ENCODE peak calls at places on chromosome 21, in five cellular contexts. M is stomach, V is suprapubic skin, H is H1, T is HCT116. G is an unnamed sample.

GRCh38 chr21:27734146-27734545 is 767.3 kb upstream of the ADAMTS5 start:
- DNase-seq in M (no peak), V (no peak), H (no peak), T (no peak), G (no peak)

GRCh38 chr21:27371688-27372331 is 404.9 kb upstream of the ADAMTS5 start:
- DNase-seq in M (no peak), V (no peak), H (no peak), T (no peak), G (no peak)

GRCh38 chr21:33897739-33898138 is 17.9 kb downstream of the ATP5PO start:
- DNase-seq in M (no peak), V (no peak), H (no peak), T (no peak), G (no peak)

GRCh38 chr21:30340714-30341573 is 3.5 kb upstream of the KRTAP27-1 start:
- DNase-seq in M (peak), V (no peak), H (no peak), T (peak), G (no peak)

GRCh38 chr21:17726047-17726446 is 93.1 kb downstream of the C21orf91 start:
- DNase-seq in M (no peak), V (no peak), H (no peak), T (peak), G (no peak)

GRCh38 chr21:39705849-39706248 is 39.1 kb upstream of the IGSF5 start:
- DNase-seq in M (no peak), V (no peak), H (no peak), T (no peak), G (no peak)

GRCh38 chr21:42703173-42703908 is 49.9 kb downstream of the PDE9A start:
- DNase-seq in M (no peak), V (no peak), H (no peak), T (no peak), G (peak)

GRCh38 chr21:32366191-32366590 is 26.6 kb downstream of the URB1 start:
- DNase-seq in M (no peak), V (no peak), H (no peak), T (no peak), G (no peak)

GRCh38 chr21:43812139-43812821 is 22.9 kb downstream of the RRP1 start:
- DNase-seq in M (peak), V (no peak), H (no peak), T (no peak), G (no peak)

GRCh38 chr21:42523211-42523610 is 9.6 kb downstream of the SLC37A1 start:
- DNase-seq in M (no peak), V (peak), H (no peak), T (no peak), G (peak)

GRCh38 chr21:43321111-43321510 is 105.8 kb downstream of the SIK1 start:
- DNase-seq in M (no peak), V (no peak), H (no peak), T (no peak), G (no peak)

GRCh38 chr21:15363921-15364320 is 299.1 kb upstream of the NRIP1 start:
- DNase-seq in M (no peak), V (no peak), H (no peak), T (no peak), G (no peak)

GRCh38 chr21:43300496-43301423 is 126.2 kb downstream of the SIK1 start:
- DNase-seq in M (no peak), V (no peak), H (no peak), T (no peak), G (no peak)

GRCh38 chr21:38669186-38669585 is 136.5 kb upstream of the ETS2 start:
- DNase-seq in M (no peak), V (no peak), H (no peak), T (no peak), G (no peak)

GRCh38 chr21:43811262-43812105 is 22.1 kb downstream of the RRP1 start:
- DNase-seq in M (no peak), V (no peak), H (no peak), T (no peak), G (no peak)

GRCh38 chr21:31334648-31335121 is 9.4 kb downstream of the TIAM1 start:
- DNase-seq in M (peak), V (no peak), H (no peak), T (no peak), G (no peak)

GRCh38 chr21:43311303-43311817 is 115.6 kb downstream of the SIK1 start:
- DNase-seq in M (peak), V (no peak), H (no peak), T (no peak), G (no peak)

GRCh38 chr21:31500071-31500470 is 156.0 kb upstream of the TIAM1 start:
- DNase-seq in M (no peak), V (no peak), H (no peak), T (no peak), G (no peak)

GRCh38 chr21:32193066-32193465 is 85.8 kb downstream of the MIS18A start:
- DNase-seq in M (no peak), V (peak), H (no peak), T (no peak), G (no peak)

GRCh38 chr21:22200378-22201092 is 1202.3 kb downstream of the NCAM2 start:
- DNase-seq in M (no peak), V (no peak), H (no peak), T (no peak), G (no peak)

GRCh38 chr21:38989745-38990423 is 184.2 kb downstream of the ETS2 start:
- DNase-seq in M (peak), V (no peak), H (no peak), T (no peak), G (peak)

GRCh38 chr21:35212393-35213127 is 163.5 kb upstream of the RUNX1 start:
- DNase-seq in M (no peak), V (no peak), H (no peak), T (no peak), G (no peak)

GRCh38 chr21:42532466-42533181 is 19.0 kb downstream of the SLC37A1 start:
- DNase-seq in M (peak), V (peak), H (no peak), T (no peak), G (peak)

GRCh38 chr21:34667761-34668160 is 1.0 kb upstream of the CLIC6 start:
- DNase-seq in M (no peak), V (no peak), H (no peak), T (no peak), G (no peak)

GRCh38 chr21:32364387-32364786 is 28.4 kb downstream of the URB1 start:
- DNase-seq in M (peak), V (no peak), H (no peak), T (no peak), G (no peak)

GRCh38 chr21:14737922-14738321 is 191.8 kb upstream of the SAMSN1 start:
- DNase-seq in M (peak), V (no peak), H (no peak), T (peak), G (no peak)

GRCh38 chr21:27240901-27241300 is 274.0 kb upstream of the ADAMTS5 start:
- DNase-seq in M (no peak), V (no peak), H (no peak), T (no peak), G (no peak)

GRCh38 chr21:35223480-35224156 is 174.5 kb upstream of the RUNX1 start:
- DNase-seq in M (no peak), V (no peak), H (no peak), T (no peak), G (no peak)

GRCh38 chr21:31261759-31262158 is 82.3 kb downstream of the TIAM1 start:
- DNase-seq in M (no peak), V (no peak), H (no peak), T (no peak), G (no peak)

GRCh38 chr21:21230672-21231071 is 232.5 kb downstream of the NCAM2 start:
- DNase-seq in M (no peak), V (no peak), H (no peak), T (no peak), G (no peak)

GRCh38 chr21:34086887-34087306 is 13.5 kb downstream of the MRPS6 start:
- DNase-seq in M (no peak), V (no peak), H (no peak), T (no peak), G (no peak)

GRCh38 chr21:42839271-42840231 is 39.8 kb downstream of the WDR4 start:
- DNase-seq in M (peak), V (peak), H (no peak), T (no peak), G (no peak)

GRCh38 chr21:15063081-15063820 is 1.5 kb downstream of the NRIP1 start:
- DNase-seq in M (no peak), V (no peak), H (no peak), T (no peak), G (no peak)

GRCh38 chr21:32772281-32773047 is 909 bp upstream of the PAXBP1 start:
- DNase-seq in M (peak), V (no peak), H (no peak), T (no peak), G (no peak)

GRCh38 chr21:34022557-34023335 is 50.6 kb upstream of the MRPS6 start:
- DNase-seq in M (no peak), V (no peak), H (no peak), T (no peak), G (peak)

GRCh38 chr21:33761104-33762036 is 119.1 kb downstream of the ITSN1 start:
- DNase-seq in M (no peak), V (no peak), H (no peak), T (peak), G (no peak)

DNA sequence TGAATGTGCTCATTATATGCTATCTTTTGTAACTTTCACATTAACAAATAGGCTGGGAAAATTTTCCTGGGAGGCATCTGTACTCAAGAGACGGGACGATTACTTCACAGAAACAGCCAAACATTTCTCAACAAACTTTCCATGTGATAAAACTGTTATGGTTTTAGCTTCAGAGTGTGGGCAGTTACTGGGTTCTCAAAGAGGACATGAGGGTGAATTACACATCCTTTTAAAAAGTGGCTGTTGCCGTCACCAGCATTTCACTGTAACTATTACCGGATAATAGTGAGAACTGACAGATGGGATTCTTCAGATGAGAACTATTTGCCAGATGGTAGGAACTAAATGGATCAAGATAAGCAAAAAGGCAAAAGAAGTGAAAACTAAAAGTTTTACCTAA is 109.1 kb downstream of the APP start:
- DNase-seq in M (no peak), V (no peak), H (no peak), T (no peak), G (no peak)
- TF ChIP-seq POLR2A in M (no peak), V (no peak), H (no peak), T (no peak), G (no peak)

GRCh38 chr21:44875341-44875740 is 1.9 kb upstream of the PTTG1IP start:
- DNase-seq in M (no peak), V (no peak), H (no peak), T (no peak), G (no peak)
- TF ChIP-seq POLR2AphosphoS5 in M (no peak), V (no peak), H (no peak), T (no peak), G (no peak)

DNA sequence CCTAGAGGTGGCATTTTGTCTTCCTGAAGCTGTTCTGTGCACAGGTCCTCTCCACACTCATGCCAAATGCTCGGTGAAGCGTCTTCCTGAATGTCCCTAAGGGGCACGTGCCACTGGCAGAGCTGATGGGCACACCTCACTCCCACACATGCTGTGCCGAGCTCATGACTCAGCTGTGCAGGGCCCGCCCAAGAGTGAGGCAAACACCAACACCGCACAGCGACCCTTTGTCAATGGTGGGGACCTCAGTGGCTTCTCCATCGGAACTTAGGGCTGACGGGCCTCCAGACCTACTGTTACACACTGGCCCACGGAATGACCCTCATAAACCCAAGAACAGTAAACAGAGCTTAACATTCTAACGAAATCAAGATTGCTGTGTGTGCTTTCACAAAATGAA is 89.2 kb downstream of the SIM2 start:
- DNase-seq in M (peak), V (no peak), H (no peak), T (peak), G (no peak)
- H3K4me3 ChIP-seq in M (peak), V (peak), H (no peak), T (peak), G (no peak)

DNA sequence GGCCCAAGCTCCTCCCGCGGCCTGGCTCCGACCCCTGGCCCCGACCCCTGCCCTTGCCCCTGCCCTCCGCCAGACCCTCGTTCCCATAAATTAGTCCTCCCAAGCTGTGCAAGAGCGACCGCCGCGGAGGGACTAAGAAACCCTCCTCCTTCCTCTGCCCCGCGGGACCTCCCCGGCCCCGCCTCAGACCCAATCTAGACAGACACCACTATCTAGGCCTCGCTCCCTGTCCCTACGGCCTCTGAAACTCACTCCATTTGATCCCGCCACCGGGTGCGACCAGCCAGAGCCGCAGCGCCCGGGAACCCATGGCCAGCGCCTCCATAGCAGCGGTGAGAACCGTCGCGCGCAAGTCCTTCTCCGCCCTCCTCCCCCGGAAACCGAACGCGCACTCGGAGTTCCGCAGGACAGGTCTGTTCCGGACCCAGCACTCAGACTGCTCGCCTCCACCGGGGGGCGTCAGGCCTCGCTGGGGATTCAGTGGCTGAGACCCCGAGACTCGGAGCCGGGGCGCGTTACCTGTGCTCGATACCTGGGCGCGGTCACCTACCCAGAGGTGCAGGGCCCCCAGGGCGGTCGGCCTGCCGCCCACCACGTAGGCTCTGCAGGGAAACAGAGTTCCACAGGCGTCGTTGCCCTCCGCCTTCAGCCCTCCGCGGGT is at the start of gene MRPL39:
- DNase-seq in M (peak), V (peak), H (peak), T (peak), G (peak)
- TF ChIP-seq POLR2A in M (no peak), V (no peak), H (peak), T (peak), G (no peak)

GRCh38 chr21:36732761-36733160 is 33.8 kb downstream of the SIM2 start:
- DNase-seq in M (peak), V (no peak), H (no peak), T (no peak), G (no peak)

GRCh38 chr21:36735201-36735515 is 36.2 kb downstream of the SIM2 start:
- DNase-seq in M (no peak), V (no peak), H (no peak), T (no peak), G (no peak)

GRCh38 chr21:36735724-36736310 is 36.9 kb downstream of the SIM2 start:
- DNase-seq in M (peak), V (no peak), H (no peak), T (no peak), G (no peak)

GRCh38 chr21:36733857-36734256 is 34.9 kb downstream of the SIM2 start:
- DNase-seq in M (peak), V (peak), H (no peak), T (no peak), G (no peak)

GRCh38 chr21:36734367-36735200 is 35.7 kb downstream of the SIM2 start:
- DNase-seq in M (peak), V (no peak), H (no peak), T (no peak), G (no peak)
- TF ChIP-seq POLR2AphosphoS5 in M (no peak), V (no peak), H (no peak), T (no peak), G (no peak)

DNA sequence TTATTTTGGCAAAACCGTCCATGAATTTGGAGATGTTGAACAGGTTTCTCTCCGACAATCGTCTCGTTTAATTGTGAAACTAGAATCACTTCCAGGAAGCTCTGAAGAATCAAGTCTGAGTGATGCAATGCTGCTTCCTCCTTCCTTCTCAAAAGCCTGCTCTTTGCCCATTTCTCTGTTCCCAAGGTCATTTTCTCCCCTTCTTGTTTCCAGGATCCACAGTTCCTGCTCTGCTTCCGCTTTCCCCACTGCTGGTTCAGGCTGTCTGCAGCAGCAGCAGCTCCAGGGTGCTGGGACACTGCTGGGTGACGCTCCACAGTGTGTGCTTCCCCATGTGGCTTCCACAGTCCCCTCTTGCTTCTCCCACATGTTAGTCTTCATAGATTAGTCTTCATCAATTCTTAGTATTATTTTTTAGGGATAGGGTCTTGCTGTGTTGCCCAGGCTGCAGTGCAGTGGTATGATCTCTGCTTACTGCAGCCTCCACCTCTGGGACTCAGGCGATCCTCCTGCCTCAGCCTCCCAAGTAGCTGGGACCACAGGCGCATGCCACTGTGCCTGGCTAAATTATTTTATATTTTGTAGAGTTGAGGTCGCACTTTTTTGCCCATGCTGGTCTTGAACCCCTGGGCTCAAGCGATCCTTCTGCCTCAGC is 156.2 kb downstream of the DYRK1A start:
- DNase-seq in M (no peak), V (no peak), H (no peak), T (no peak), G (no peak)
- H3K4me3 ChIP-seq in M (no peak), V (no peak), H (no peak), T (no peak), G (no peak)

GRCh38 chr21:45525153-45525909 is 16.9 kb downstream of the SLC19A1 start:
- DNase-seq in M (peak), V (peak), H (no peak), T (no peak), G (peak)
- TF ChIP-seq POLR2A in M (no peak), V (no peak), H (no peak), T (no peak), G (no peak)

GRCh38 chr21:29196664-29197052 is 66.2 kb downstream of the MAP3K7CL start:
- DNase-seq in M (no peak), V (no peak), H (no peak), T (no peak), G (no peak)

GRCh38 chr21:29194342-29194741 is 63.9 kb downstream of the MAP3K7CL start:
- DNase-seq in M (no peak), V (no peak), H (no peak), T (no peak), G (no peak)

GRCh38 chr21:29193907-29194306 is 63.5 kb downstream of the MAP3K7CL start:
- DNase-seq in M (no peak), V (no peak), H (no peak), T (no peak), G (no peak)

GRCh38 chr21:29194847-29195246 is 64.4 kb downstream of the MAP3K7CL start:
- DNase-seq in M (no peak), V (no peak), H (no peak), T (no peak), G (no peak)

DNA sequence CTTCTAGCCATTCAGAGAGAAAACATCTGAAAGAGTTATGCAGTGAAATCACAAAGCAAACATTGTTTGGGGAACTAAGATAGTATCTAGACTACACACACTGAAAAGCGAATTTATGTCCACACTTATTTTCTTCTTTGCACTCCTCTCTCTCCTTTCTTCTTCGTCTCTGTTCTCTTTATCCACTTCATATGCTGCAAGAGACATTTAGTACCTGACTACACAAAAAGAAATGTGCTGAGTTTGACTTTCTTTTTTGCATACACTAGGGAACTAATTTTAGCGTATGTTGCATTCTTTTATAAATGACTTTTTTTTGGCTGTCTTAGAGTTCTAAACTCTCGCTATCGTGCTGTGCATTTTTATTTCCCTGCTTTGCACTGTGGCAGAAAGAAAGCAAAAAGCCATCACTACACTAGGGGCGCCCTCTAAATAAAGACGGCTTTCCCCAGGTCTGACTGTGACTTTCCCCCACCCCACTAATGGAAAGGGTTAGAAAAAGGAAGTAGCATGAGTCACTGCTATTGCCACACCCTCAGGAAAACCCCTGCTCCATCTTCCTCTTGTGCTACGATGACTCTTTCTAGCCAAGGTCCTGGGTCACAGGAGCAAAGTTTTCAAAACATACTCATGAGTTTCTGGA is 65.7 kb downstream of the MAP3K7CL start:
- DNase-seq in M (peak), V (no peak), H (peak), T (peak), G (peak)
- TF ChIP-seq POLR2AphosphoS5 in M (no peak), V (peak), H (no peak), T (peak), G (no peak)